ENCODE peak calls at places on chromosome 19, in seven cellular contexts. One of them, this sample, is unnamed.

GRCh38 chr19:34475026-34475974 is 6.3 kb upstream of the WTIP start:
- DNase-seq in activated B cell treated with CpG ODN at 0.5 μM for 24 hours: no peak
- DNase-seq in mammary epithelial cell: peak; percentile 70
- DNase-seq in Caco-2: no peak
- DNase-seq in AG04449: peak; percentile 61
- DNase-seq in nephron progenitor cell: no peak
- DNase-seq in endothelial cell: no peak
- DNase-seq in this sample: no peak

GRCh38 chr19:35559281-35559659 is 4.2 kb downstream of the ATP4A start:
- DNase-seq in endothelial cell: no peak
- DNase-seq in activated B cell treated with CpG ODN at 0.5 μM for 24 hours: peak; percentile 34
- DNase-seq in Caco-2: no peak
- DNase-seq in AG04449: no peak
- DNase-seq in nephron progenitor cell: no peak
- DNase-seq in mammary epithelial cell: no peak
- DNase-seq in this sample: no peak

GRCh38 chr19:44745386-44745831 is 3.1 kb upstream of the BCL3 start:
- DNase-seq in Caco-2: peak; percentile 72
- DNase-seq in nephron progenitor cell: no peak
- DNase-seq in AG04449: no peak
- DNase-seq in activated B cell treated with CpG ODN at 0.5 μM for 24 hours: no peak
- DNase-seq in mammary epithelial cell: peak; percentile 43
- DNase-seq in endothelial cell: no peak
- DNase-seq in this sample: no peak

GRCh38 chr19:13163609-13164364 is 13.6 kb downstream of the IER2 start:
- DNase-seq in AG04449: no peak
- DNase-seq in mammary epithelial cell: peak; percentile 50
- DNase-seq in Caco-2: peak; percentile 90
- DNase-seq in endothelial cell: peak; percentile 83
- DNase-seq in activated B cell treated with CpG ODN at 0.5 μM for 24 hours: peak; percentile 50
- DNase-seq in nephron progenitor cell: peak; percentile 82
- DNase-seq in this sample: peak; percentile 95

GRCh38 chr19:56538761-56539263 is at the start of gene ZFP28:
- DNase-seq in AG04449: no peak
- DNase-seq in Caco-2: no peak
- DNase-seq in endothelial cell: no peak
- DNase-seq in mammary epithelial cell: no peak
- DNase-seq in activated B cell treated with CpG ODN at 0.5 μM for 24 hours: peak; percentile 64
- DNase-seq in nephron progenitor cell: peak; percentile 75
- DNase-seq in this sample: peak; percentile 85

GRCh38 chr19:53864308-53864836 is 3.3 kb upstream of the MYADM start:
- DNase-seq in AG04449: no peak
- DNase-seq in nephron progenitor cell: no peak
- DNase-seq in endothelial cell: no peak
- DNase-seq in Caco-2: peak; percentile 83
- DNase-seq in mammary epithelial cell: no peak
- DNase-seq in activated B cell treated with CpG ODN at 0.5 μM for 24 hours: no peak
- DNase-seq in this sample: no peak

GRCh38 chr19:43538922-43539321 is 5.9 kb downstream of the ZNF575 start:
- DNase-seq in endothelial cell: no peak
- DNase-seq in AG04449: no peak
- DNase-seq in activated B cell treated with CpG ODN at 0.5 μM for 24 hours: no peak
- DNase-seq in Caco-2: no peak
- DNase-seq in nephron progenitor cell: no peak
- DNase-seq in mammary epithelial cell: no peak
- DNase-seq in this sample: no peak

GRCh38 chr19:21084343-21084742 is 2.3 kb downstream of the ZNF714 start:
- DNase-seq in activated B cell treated with CpG ODN at 0.5 μM for 24 hours: no peak
- DNase-seq in nephron progenitor cell: no peak
- DNase-seq in endothelial cell: no peak
- DNase-seq in mammary epithelial cell: peak; percentile 65
- DNase-seq in Caco-2: no peak
- DNase-seq in AG04449: no peak
- DNase-seq in this sample: no peak

GRCh38 chr19:20269461-20269860 is 102.4 kb downstream of the ZNF486 start:
- DNase-seq in mammary epithelial cell: no peak
- DNase-seq in Caco-2: no peak
- DNase-seq in endothelial cell: no peak
- DNase-seq in activated B cell treated with CpG ODN at 0.5 μM for 24 hours: no peak
- DNase-seq in nephron progenitor cell: no peak
- DNase-seq in AG04449: no peak
- DNase-seq in this sample: no peak

GRCh38 chr19:14073925-14074838 is 1.6 kb downstream of the MISP3 start:
- DNase-seq in Caco-2: no peak
- DNase-seq in AG04449: no peak
- DNase-seq in activated B cell treated with CpG ODN at 0.5 μM for 24 hours: no peak
- DNase-seq in mammary epithelial cell: peak; percentile 60
- DNase-seq in nephron progenitor cell: peak; percentile 37
- DNase-seq in endothelial cell: no peak
- DNase-seq in this sample: peak; percentile 50

GRCh38 chr19:36604656-36605100 is 435 bp upstream of the ZNF382 start:
- DNase-seq in endothelial cell: peak; percentile 32
- DNase-seq in Caco-2: no peak
- DNase-seq in nephron progenitor cell: peak; percentile 50
- DNase-seq in activated B cell treated with CpG ODN at 0.5 μM for 24 hours: peak; percentile 80
- DNase-seq in AG04449: no peak
- DNase-seq in mammary epithelial cell: peak; percentile 45
- DNase-seq in this sample: peak; percentile 76

GRCh38 chr19:16185925-16186234 is 670 bp downstream of the FAM32A start:
- DNase-seq in Caco-2: peak; percentile 57
- DNase-seq in nephron progenitor cell: no peak
- DNase-seq in mammary epithelial cell: no peak
- DNase-seq in AG04449: no peak
- DNase-seq in endothelial cell: no peak
- DNase-seq in activated B cell treated with CpG ODN at 0.5 μM for 24 hours: no peak
- DNase-seq in this sample: no peak
- TF ChIP-seq CTCF in Caco-2: peak; percentile 40
- TF ChIP-seq CTCF in nephron progenitor cell: no peak
- TF ChIP-seq CTCF in mammary epithelial cell: peak; percentile 50
- TF ChIP-seq CTCF in AG04449: peak; percentile 56
- TF ChIP-seq CTCF in endothelial cell: no peak
- TF ChIP-seq CTCF in activated B cell treated with CpG ODN at 0.5 μM for 24 hours: no peak
- TF ChIP-seq CTCF in this sample: peak; percentile 57

GRCh38 chr19:16882146-16882545 is 6.7 kb upstream of the F2RL3 start:
- DNase-seq in endothelial cell: no peak
- DNase-seq in activated B cell treated with CpG ODN at 0.5 μM for 24 hours: no peak
- DNase-seq in AG04449: no peak
- DNase-seq in nephron progenitor cell: no peak
- DNase-seq in Caco-2: no peak
- DNase-seq in mammary epithelial cell: no peak
- DNase-seq in this sample: no peak
- TF ChIP-seq CTCF in endothelial cell: no peak
- TF ChIP-seq CTCF in activated B cell treated with CpG ODN at 0.5 μM for 24 hours: no peak
- TF ChIP-seq CTCF in AG04449: no peak
- TF ChIP-seq CTCF in nephron progenitor cell: no peak
- TF ChIP-seq CTCF in Caco-2: no peak
- TF ChIP-seq CTCF in mammary epithelial cell: no peak
- TF ChIP-seq CTCF in this sample: no peak

GRCh38 chr19:41690801-41691065 is 2.7 kb upstream of the CEACAM7 start:
- DNase-seq in Caco-2: no peak
- DNase-seq in nephron progenitor cell: no peak
- DNase-seq in AG04449: no peak
- DNase-seq in endothelial cell: no peak
- DNase-seq in activated B cell treated with CpG ODN at 0.5 μM for 24 hours: no peak
- DNase-seq in mammary epithelial cell: no peak
- DNase-seq in this sample: no peak

GRCh38 chr19:41689993-41690800 is 2.1 kb upstream of the CEACAM7 start:
- DNase-seq in AG04449: no peak
- DNase-seq in endothelial cell: no peak
- DNase-seq in mammary epithelial cell: no peak
- DNase-seq in Caco-2: no peak
- DNase-seq in nephron progenitor cell: no peak
- DNase-seq in activated B cell treated with CpG ODN at 0.5 μM for 24 hours: no peak
- DNase-seq in this sample: no peak

GRCh38 chr19:41688687-41689086 is 617 bp upstream of the CEACAM7 start:
- DNase-seq in Caco-2: no peak
- DNase-seq in AG04449: no peak
- DNase-seq in nephron progenitor cell: no peak
- DNase-seq in mammary epithelial cell: no peak
- DNase-seq in endothelial cell: no peak
- DNase-seq in activated B cell treated with CpG ODN at 0.5 μM for 24 hours: no peak
- DNase-seq in this sample: no peak

GRCh38 chr19:41694196-41694595 is 6.1 kb upstream of the CEACAM7 start:
- DNase-seq in AG04449: no peak
- DNase-seq in mammary epithelial cell: no peak
- DNase-seq in Caco-2: no peak
- DNase-seq in nephron progenitor cell: no peak
- DNase-seq in endothelial cell: no peak
- DNase-seq in activated B cell treated with CpG ODN at 0.5 μM for 24 hours: no peak
- DNase-seq in this sample: no peak

GRCh38 chr19:41691268-41691970 is 3.3 kb upstream of the CEACAM7 start:
- DNase-seq in activated B cell treated with CpG ODN at 0.5 μM for 24 hours: no peak
- DNase-seq in mammary epithelial cell: no peak
- DNase-seq in endothelial cell: peak; percentile 68
- DNase-seq in nephron progenitor cell: no peak
- DNase-seq in Caco-2: no peak
- DNase-seq in AG04449: no peak
- DNase-seq in this sample: peak; percentile 45
- TF ChIP-seq CTCF in activated B cell treated with CpG ODN at 0.5 μM for 24 hours: no peak
- TF ChIP-seq CTCF in mammary epithelial cell: peak; percentile 69
- TF ChIP-seq CTCF in endothelial cell: peak; percentile 65
- TF ChIP-seq CTCF in nephron progenitor cell: no peak
- TF ChIP-seq CTCF in Caco-2: peak; percentile 66
- TF ChIP-seq CTCF in AG04449: peak; percentile 59
- TF ChIP-seq CTCF in this sample: no peak

GRCh38 chr19:50916069-50916468 is 4.9 kb upstream of the KLK4 start:
- DNase-seq in activated B cell treated with CpG ODN at 0.5 μM for 24 hours: no peak
- DNase-seq in Caco-2: no peak
- DNase-seq in endothelial cell: no peak
- DNase-seq in mammary epithelial cell: no peak
- DNase-seq in nephron progenitor cell: no peak
- DNase-seq in AG04449: no peak
- DNase-seq in this sample: no peak
- TF ChIP-seq CTCF in activated B cell treated with CpG ODN at 0.5 μM for 24 hours: no peak
- TF ChIP-seq CTCF in Caco-2: no peak
- TF ChIP-seq CTCF in endothelial cell: no peak
- TF ChIP-seq CTCF in mammary epithelial cell: no peak
- TF ChIP-seq CTCF in nephron progenitor cell: no peak
- TF ChIP-seq CTCF in AG04449: no peak
- TF ChIP-seq CTCF in this sample: no peak

GRCh38 chr19:47022140-47022536 is 2.5 kb downstream of the NPAS1 start:
- DNase-seq in AG04449: no peak
- DNase-seq in activated B cell treated with CpG ODN at 0.5 μM for 24 hours: no peak
- DNase-seq in Caco-2: no peak
- DNase-seq in mammary epithelial cell: no peak
- DNase-seq in nephron progenitor cell: no peak
- DNase-seq in endothelial cell: no peak
- DNase-seq in this sample: no peak

GRCh38 chr19:47023448-47023794 is 3.8 kb downstream of the NPAS1 start:
- DNase-seq in endothelial cell: no peak
- DNase-seq in nephron progenitor cell: no peak
- DNase-seq in AG04449: no peak
- DNase-seq in activated B cell treated with CpG ODN at 0.5 μM for 24 hours: no peak
- DNase-seq in mammary epithelial cell: no peak
- DNase-seq in Caco-2: no peak
- DNase-seq in this sample: no peak

GRCh38 chr19:47022541-47023447 is 3.2 kb downstream of the NPAS1 start:
- DNase-seq in activated B cell treated with CpG ODN at 0.5 μM for 24 hours: no peak
- DNase-seq in nephron progenitor cell: no peak
- DNase-seq in mammary epithelial cell: no peak
- DNase-seq in AG04449: no peak
- DNase-seq in endothelial cell: no peak
- DNase-seq in Caco-2: no peak
- DNase-seq in this sample: no peak

GRCh38 chr19:47026156-47026555 is 6.5 kb downstream of the NPAS1 start:
- DNase-seq in endothelial cell: no peak
- DNase-seq in nephron progenitor cell: no peak
- DNase-seq in Caco-2: no peak
- DNase-seq in activated B cell treated with CpG ODN at 0.5 μM for 24 hours: no peak
- DNase-seq in AG04449: no peak
- DNase-seq in mammary epithelial cell: no peak
- DNase-seq in this sample: no peak

GRCh38 chr19:47024502-47024901 is 4.9 kb downstream of the NPAS1 start:
- DNase-seq in activated B cell treated with CpG ODN at 0.5 μM for 24 hours: no peak
- DNase-seq in nephron progenitor cell: no peak
- DNase-seq in endothelial cell: no peak
- DNase-seq in AG04449: no peak
- DNase-seq in mammary epithelial cell: no peak
- DNase-seq in Caco-2: no peak
- DNase-seq in this sample: no peak
- TF ChIP-seq CTCF in activated B cell treated with CpG ODN at 0.5 μM for 24 hours: no peak
- TF ChIP-seq CTCF in nephron progenitor cell: no peak
- TF ChIP-seq CTCF in endothelial cell: no peak
- TF ChIP-seq CTCF in AG04449: no peak
- TF ChIP-seq CTCF in mammary epithelial cell: no peak
- TF ChIP-seq CTCF in Caco-2: no peak
- TF ChIP-seq CTCF in this sample: no peak

DNA sequence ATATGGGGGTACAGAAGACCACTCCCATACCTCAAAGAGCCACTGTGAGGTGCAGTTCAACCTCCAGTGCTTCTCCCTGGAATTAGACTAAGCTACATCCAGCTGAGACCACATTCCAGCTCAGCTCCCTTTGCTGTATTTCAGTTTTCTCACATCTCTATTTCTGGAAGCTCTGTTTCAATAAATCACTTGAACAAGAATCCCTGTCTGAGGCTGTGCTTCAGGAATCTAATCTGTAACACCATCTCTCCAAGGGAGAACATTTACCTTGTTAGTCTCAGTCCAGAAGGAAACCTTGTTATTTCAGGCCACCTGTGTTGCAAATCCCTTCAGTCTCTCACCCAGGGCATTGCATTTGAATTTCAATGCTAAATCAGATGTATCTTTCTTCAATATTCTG is 6.9 kb upstream of the LEUTX start:
- DNase-seq in AG04449: no peak
- DNase-seq in activated B cell treated with CpG ODN at 0.5 μM for 24 hours: no peak
- DNase-seq in Caco-2: no peak
- DNase-seq in nephron progenitor cell: no peak
- DNase-seq in endothelial cell: no peak
- DNase-seq in mammary epithelial cell: no peak
- DNase-seq in this sample: no peak
- TF ChIP-seq CTCF in AG04449: no peak
- TF ChIP-seq CTCF in activated B cell treated with CpG ODN at 0.5 μM for 24 hours: no peak
- TF ChIP-seq CTCF in Caco-2: no peak
- TF ChIP-seq CTCF in nephron progenitor cell: no peak
- TF ChIP-seq CTCF in endothelial cell: no peak
- TF ChIP-seq CTCF in mammary epithelial cell: no peak
- TF ChIP-seq CTCF in this sample: no peak

GRCh38 chr19:57583521-57584416 is at the start of gene ZIK1:
- DNase-seq in activated B cell treated with CpG ODN at 0.5 μM for 24 hours: peak; percentile 75
- DNase-seq in mammary epithelial cell: peak; percentile 67
- DNase-seq in nephron progenitor cell: peak; percentile 84
- DNase-seq in Caco-2: no peak
- DNase-seq in AG04449: peak; percentile 49
- DNase-seq in endothelial cell: peak; percentile 76
- DNase-seq in this sample: peak; percentile 94
- TF ChIP-seq CTCF in activated B cell treated with CpG ODN at 0.5 μM for 24 hours: no peak
- TF ChIP-seq CTCF in mammary epithelial cell: no peak
- TF ChIP-seq CTCF in nephron progenitor cell: no peak
- TF ChIP-seq CTCF in Caco-2: no peak
- TF ChIP-seq CTCF in AG04449: no peak
- TF ChIP-seq CTCF in endothelial cell: no peak
- TF ChIP-seq CTCF in this sample: no peak